ENCODE peak calls at places on chromosome 12, in four cellular contexts. One of them, this sample, is unnamed.

GRCh38 chr12:64729909-64730584 is 29.2 kb downstream of the GNS start:
- DNase-seq in SIG-M5: no peak
- DNase-seq in choroid plexus epithelial cell: no peak
- DNase-seq in stromal cell of bone marrow: no peak
- DNase-seq in this sample: no peak

GRCh38 chr12:32478858-32479257 is 79.5 kb downstream of the FGD4 start:
- DNase-seq in choroid plexus epithelial cell: no peak
- DNase-seq in stromal cell of bone marrow: no peak
- DNase-seq in SIG-M5: no peak
- DNase-seq in this sample: no peak

GRCh38 chr12:71475280-71475679 is 35.7 kb downstream of the LGR5 start:
- DNase-seq in choroid plexus epithelial cell: no peak
- DNase-seq in SIG-M5: no peak
- DNase-seq in stromal cell of bone marrow: peak; percentile 16
- DNase-seq in this sample: peak; percentile 4

GRCh38 chr12:49627752-49628360 is 4.5 kb downstream of the PRPF40B start:
- DNase-seq in choroid plexus epithelial cell: peak; percentile 32
- DNase-seq in SIG-M5: no peak
- DNase-seq in stromal cell of bone marrow: peak; percentile 62
- DNase-seq in this sample: peak; percentile 43

GRCh38 chr12:3913278-3913677 is 40.1 kb upstream of the PARP11 start:
- DNase-seq in SIG-M5: no peak
- DNase-seq in choroid plexus epithelial cell: no peak
- DNase-seq in stromal cell of bone marrow: no peak
- DNase-seq in this sample: no peak

GRCh38 chr12:1668833-1669543 is 21.9 kb upstream of the ADIPOR2 start:
- DNase-seq in SIG-M5: no peak
- DNase-seq in stromal cell of bone marrow: no peak
- DNase-seq in choroid plexus epithelial cell: peak; percentile 79
- DNase-seq in this sample: no peak

GRCh38 chr12:2548095-2548494 is 246.7 kb upstream of the FKBP4 start:
- DNase-seq in choroid plexus epithelial cell: peak; percentile 5
- DNase-seq in SIG-M5: no peak
- DNase-seq in stromal cell of bone marrow: no peak
- DNase-seq in this sample: no peak

GRCh38 chr12:25875661-25876060 is 82.8 kb upstream of the RASSF8 start:
- DNase-seq in choroid plexus epithelial cell: peak; percentile 12
- DNase-seq in SIG-M5: no peak
- DNase-seq in stromal cell of bone marrow: no peak
- DNase-seq in this sample: no peak

GRCh38 chr12:132494294-132495164 is 4.6 kb downstream of the FBRSL1 start:
- DNase-seq in SIG-M5: no peak
- DNase-seq in stromal cell of bone marrow: no peak
- DNase-seq in choroid plexus epithelial cell: no peak
- DNase-seq in this sample: no peak

GRCh38 chr12:130196827-130197226 is 34.6 kb downstream of the FZD10 start:
- DNase-seq in choroid plexus epithelial cell: no peak
- DNase-seq in SIG-M5: no peak
- DNase-seq in stromal cell of bone marrow: no peak
- DNase-seq in this sample: no peak

GRCh38 chr12:48034835-48035805 is 30.8 kb upstream of the COL2A1 start:
- DNase-seq in stromal cell of bone marrow: no peak
- DNase-seq in SIG-M5: no peak
- DNase-seq in choroid plexus epithelial cell: no peak
- DNase-seq in this sample: no peak

GRCh38 chr12:27607611-27608010 is 83.6 kb downstream of the PPFIBP1 start:
- DNase-seq in SIG-M5: no peak
- DNase-seq in choroid plexus epithelial cell: no peak
- DNase-seq in stromal cell of bone marrow: no peak
- DNase-seq in this sample: no peak

GRCh38 chr12:124398578-124399227 is 103.8 kb downstream of the RFLNA start:
- DNase-seq in stromal cell of bone marrow: no peak
- DNase-seq in choroid plexus epithelial cell: no peak
- DNase-seq in SIG-M5: no peak
- DNase-seq in this sample: no peak

GRCh38 chr12:94059394-94060368 is 88.7 kb upstream of the PLXNC1 start:
- DNase-seq in choroid plexus epithelial cell: no peak
- DNase-seq in stromal cell of bone marrow: no peak
- DNase-seq in SIG-M5: no peak
- DNase-seq in this sample: no peak

GRCh38 chr12:108712925-108713203 is 18.5 kb downstream of the CORO1C start:
- DNase-seq in choroid plexus epithelial cell: no peak
- DNase-seq in stromal cell of bone marrow: no peak
- DNase-seq in SIG-M5: no peak
- DNase-seq in this sample: no peak

GRCh38 chr12:99130808-99131538 is 485.9 kb downstream of the APAF1 start:
- DNase-seq in choroid plexus epithelial cell: peak; percentile 14
- DNase-seq in stromal cell of bone marrow: no peak
- DNase-seq in SIG-M5: peak; percentile 38
- DNase-seq in this sample: peak; percentile 9

GRCh38 chr12:116517431-116518045 is 41.6 kb upstream of the MAP1LC3B2 start:
- DNase-seq in stromal cell of bone marrow: no peak
- DNase-seq in choroid plexus epithelial cell: no peak
- DNase-seq in SIG-M5: no peak
- DNase-seq in this sample: no peak

GRCh38 chr12:53967451-53968059 is 5.4 kb upstream of the HOXC11 start:
- DNase-seq in SIG-M5: no peak
- DNase-seq in choroid plexus epithelial cell: no peak
- DNase-seq in stromal cell of bone marrow: no peak
- DNase-seq in this sample: no peak

GRCh38 chr12:102694913-102695312 is 214.6 kb upstream of the IGF1 start:
- DNase-seq in SIG-M5: no peak
- DNase-seq in choroid plexus epithelial cell: no peak
- DNase-seq in stromal cell of bone marrow: no peak
- DNase-seq in this sample: no peak

GRCh38 chr12:47950856-47951468 is 12.4 kb upstream of the TMEM106C start:
- DNase-seq in choroid plexus epithelial cell: no peak
- DNase-seq in stromal cell of bone marrow: no peak
- DNase-seq in SIG-M5: no peak
- DNase-seq in this sample: no peak

GRCh38 chr12:64064706-64065105 is 157.4 kb downstream of the KICS2 start:
- DNase-seq in SIG-M5: no peak
- DNase-seq in stromal cell of bone marrow: no peak
- DNase-seq in choroid plexus epithelial cell: no peak
- DNase-seq in this sample: no peak

GRCh38 chr12:75529826-75530225 is 18.4 kb upstream of the KRR1 start:
- DNase-seq in SIG-M5: no peak
- DNase-seq in choroid plexus epithelial cell: no peak
- DNase-seq in stromal cell of bone marrow: no peak
- DNase-seq in this sample: no peak

GRCh38 chr12:68775121-68775520 is 29.1 kb downstream of the SLC35E3 start:
- DNase-seq in stromal cell of bone marrow: no peak
- DNase-seq in SIG-M5: no peak
- DNase-seq in choroid plexus epithelial cell: no peak
- DNase-seq in this sample: no peak

GRCh38 chr12:12943589-12944260 is 8.2 kb downstream of the GPRC5D start:
- DNase-seq in stromal cell of bone marrow: peak; percentile 88
- DNase-seq in choroid plexus epithelial cell: peak; percentile 32
- DNase-seq in SIG-M5: no peak
- DNase-seq in this sample: no peak

GRCh38 chr12:54135621-54136027 is 53.2 kb downstream of the SMUG1 start:
- DNase-seq in stromal cell of bone marrow: no peak
- DNase-seq in SIG-M5: no peak
- DNase-seq in choroid plexus epithelial cell: no peak
- DNase-seq in this sample: no peak

GRCh38 chr12:17076335-17076734 is 470.4 kb upstream of the LMO3 start:
- DNase-seq in choroid plexus epithelial cell: no peak
- DNase-seq in SIG-M5: no peak
- DNase-seq in stromal cell of bone marrow: no peak
- DNase-seq in this sample: no peak

GRCh38 chr12:52900896-52901714 is 3.8 kb downstream of the KRT8 start:
- DNase-seq in choroid plexus epithelial cell: no peak
- DNase-seq in SIG-M5: no peak
- DNase-seq in stromal cell of bone marrow: no peak
- DNase-seq in this sample: no peak

GRCh38 chr12:52915637-52916036 is 10.8 kb upstream of the KRT8 start:
- DNase-seq in stromal cell of bone marrow: no peak
- DNase-seq in choroid plexus epithelial cell: no peak
- DNase-seq in SIG-M5: no peak
- DNase-seq in this sample: no peak

GRCh38 chr12:74537126-74537706 is 419 bp upstream of the ATXN7L3B start:
- DNase-seq in choroid plexus epithelial cell: peak; percentile 78
- DNase-seq in SIG-M5: peak; percentile 38
- DNase-seq in stromal cell of bone marrow: peak; percentile 38
- DNase-seq in this sample: peak; percentile 56

GRCh38 chr12:102543494-102543893 is 63.1 kb upstream of the IGF1 start:
- DNase-seq in SIG-M5: no peak
- DNase-seq in stromal cell of bone marrow: no peak
- DNase-seq in choroid plexus epithelial cell: no peak
- DNase-seq in this sample: no peak

GRCh38 chr12:82866227-82866803 is 179.6 kb downstream of the TMTC2 start:
- DNase-seq in stromal cell of bone marrow: no peak
- DNase-seq in choroid plexus epithelial cell: no peak
- DNase-seq in SIG-M5: no peak
- DNase-seq in this sample: no peak

GRCh38 chr12:28591831-28592230 is 401.6 kb downstream of the CCDC91 start:
- DNase-seq in SIG-M5: no peak
- DNase-seq in stromal cell of bone marrow: no peak
- DNase-seq in choroid plexus epithelial cell: no peak
- DNase-seq in this sample: no peak

GRCh38 chr12:63913929-63914328 is 69.4 kb downstream of the SRGAP1 start:
- DNase-seq in SIG-M5: no peak
- DNase-seq in choroid plexus epithelial cell: no peak
- DNase-seq in stromal cell of bone marrow: no peak
- DNase-seq in this sample: no peak

GRCh38 chr12:75722714-75723200 is 211.3 kb upstream of the KRR1 start:
- DNase-seq in SIG-M5: peak; percentile 24
- DNase-seq in stromal cell of bone marrow: peak; percentile 90
- DNase-seq in choroid plexus epithelial cell: peak; percentile 92
- DNase-seq in this sample: peak; percentile 92

This sample was measured in iris pigment epithelial cell.